ENCODE peak calls at places on chromosomes 13 and 19, in five cellular contexts. One of them, this sample, is unnamed.

GRCh38 chr13:70732611-70733010 is 624.4 kb upstream of the KLHL1 start:
- DNase-seq in right lobe of liver: no peak
- DNase-seq in uterus: no peak
- DNase-seq in gastrocnemius medialis: no peak
- DNase-seq in upper lobe of left lung: no peak
- DNase-seq in this sample: no peak

GRCh38 chr19:55454787-55455243 is 6.6 kb downstream of the ISOC2 start:
- DNase-seq in upper lobe of left lung: no peak
- DNase-seq in right lobe of liver: no peak
- DNase-seq in gastrocnemius medialis: no peak
- DNase-seq in uterus: no peak
- DNase-seq in this sample: no peak

GRCh38 chr19:38319421-38320258 is at the start of gene KCNK6:
- DNase-seq in gastrocnemius medialis: no peak
- DNase-seq in right lobe of liver: peak
- DNase-seq in upper lobe of left lung: peak
- DNase-seq in uterus: peak
- DNase-seq in this sample: no peak

GRCh38 chr19:21851596-21852345 is 15.8 kb upstream of the ZNF43 start:
- DNase-seq in upper lobe of left lung: peak
- DNase-seq in gastrocnemius medialis: peak
- DNase-seq in uterus: peak
- DNase-seq in right lobe of liver: peak
- DNase-seq in this sample: peak

GRCh38 chr13:75411924-75412537 is 69.9 kb downstream of the TBC1D4 start:
- DNase-seq in right lobe of liver: peak
- DNase-seq in gastrocnemius medialis: no peak
- DNase-seq in uterus: no peak
- DNase-seq in upper lobe of left lung: no peak
- DNase-seq in this sample: no peak

GRCh38 chr19:44886141-44886540 is 4.9 kb upstream of the TOMM40 start:
- DNase-seq in upper lobe of left lung: no peak
- DNase-seq in uterus: no peak
- DNase-seq in right lobe of liver: no peak
- DNase-seq in gastrocnemius medialis: no peak
- DNase-seq in this sample: no peak

GRCh38 chr13:100540621-100541020 is 48.0 kb downstream of the GGACT start:
- DNase-seq in right lobe of liver: no peak
- DNase-seq in gastrocnemius medialis: no peak
- DNase-seq in upper lobe of left lung: no peak
- DNase-seq in uterus: no peak
- DNase-seq in this sample: no peak

GRCh38 chr13:107301724-107302374 is 733.9 kb upstream of the ARGLU1 start:
- DNase-seq in gastrocnemius medialis: no peak
- DNase-seq in upper lobe of left lung: no peak
- DNase-seq in uterus: no peak
- DNase-seq in right lobe of liver: no peak
- DNase-seq in this sample: no peak

GRCh38 chr13:63307239-63307638 is 1891.6 kb upstream of the PCDH20 start:
- DNase-seq in upper lobe of left lung: no peak
- DNase-seq in right lobe of liver: no peak
- DNase-seq in uterus: no peak
- DNase-seq in gastrocnemius medialis: no peak
- DNase-seq in this sample: no peak

GRCh38 chr19:7069042-7069903 is at the start of gene ZNF557:
- DNase-seq in gastrocnemius medialis: peak
- DNase-seq in right lobe of liver: peak
- DNase-seq in uterus: peak
- DNase-seq in upper lobe of left lung: peak
- DNase-seq in this sample: peak

GRCh38 chr19:13841339-13842293 is 35.3 kb upstream of the NANOS3 start:
- DNase-seq in gastrocnemius medialis: peak
- DNase-seq in right lobe of liver: peak
- DNase-seq in upper lobe of left lung: peak
- DNase-seq in uterus: no peak
- DNase-seq in this sample: peak

DNA sequence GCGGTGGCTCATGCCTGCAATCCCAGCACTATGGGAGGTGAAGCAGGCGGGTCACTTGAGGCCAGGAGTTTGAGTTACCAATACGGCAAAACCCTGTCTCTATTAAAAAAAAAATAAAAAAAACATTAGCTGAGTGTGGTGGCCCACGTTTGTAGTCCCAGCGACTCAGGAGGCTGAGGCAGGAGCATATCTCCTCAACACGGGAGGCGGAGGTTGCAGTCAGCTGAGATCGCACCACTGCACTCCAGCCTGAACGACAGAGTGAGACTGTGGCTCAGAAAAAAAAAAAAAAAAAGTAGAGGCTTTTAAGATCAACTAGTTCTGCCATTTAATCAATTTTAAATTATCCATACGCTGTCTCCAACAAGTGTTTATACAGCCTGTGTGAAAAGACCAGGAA is 1130.3 kb downstream of the PCDH9 start:
- DNase-seq in uterus: no peak
- DNase-seq in gastrocnemius medialis: no peak
- DNase-seq in right lobe of liver: no peak
- DNase-seq in upper lobe of left lung: no peak
- DNase-seq in this sample: peak
- TF ChIP-seq POLR2A in uterus: no peak
- TF ChIP-seq POLR2A in gastrocnemius medialis: no peak
- TF ChIP-seq POLR2A in right lobe of liver: no peak
- TF ChIP-seq POLR2A in upper lobe of left lung: no peak
- TF ChIP-seq POLR2A in this sample: no peak

GRCh38 chr19:57240311-57241090 is at the start of gene ZNF805:
- DNase-seq in right lobe of liver: peak
- DNase-seq in uterus: peak
- DNase-seq in upper lobe of left lung: peak
- DNase-seq in gastrocnemius medialis: peak
- DNase-seq in this sample: peak
- TF ChIP-seq CTCF in right lobe of liver: no peak
- TF ChIP-seq CTCF in uterus: peak
- TF ChIP-seq CTCF in upper lobe of left lung: no peak
- TF ChIP-seq CTCF in gastrocnemius medialis: no peak
- TF ChIP-seq CTCF in this sample: no peak

DNA sequence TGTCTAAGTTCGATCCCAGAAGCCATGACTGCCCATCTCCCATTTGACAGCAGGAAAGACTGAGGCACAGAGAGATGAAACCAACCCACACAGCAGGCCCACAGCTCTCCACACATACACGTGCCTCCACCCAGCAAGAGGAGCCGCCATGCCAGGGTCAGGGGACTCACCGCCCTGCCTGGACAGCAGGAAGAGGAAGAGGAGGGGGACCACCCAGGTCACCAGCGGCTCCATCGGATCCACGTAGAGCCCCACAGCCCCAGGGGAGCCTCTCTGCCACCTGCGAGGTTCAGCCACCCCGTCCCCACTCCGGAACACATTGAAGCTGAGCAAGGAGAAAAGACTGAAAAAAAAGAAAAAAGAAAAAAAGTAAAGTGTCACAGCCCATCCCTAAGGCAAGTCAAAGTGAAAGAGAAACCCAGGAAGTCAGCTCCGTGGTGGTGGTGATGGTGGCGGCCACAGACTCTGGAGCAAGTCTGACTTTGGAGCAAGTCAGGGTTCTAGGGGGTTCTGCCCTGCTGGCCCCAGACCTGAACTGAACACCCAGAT is at the start of gene IL12RB1:
- DNase-seq in gastrocnemius medialis: no peak
- DNase-seq in upper lobe of left lung: peak
- DNase-seq in uterus: no peak
- DNase-seq in right lobe of liver: no peak
- DNase-seq in this sample: no peak
- TF ChIP-seq POLR2A in gastrocnemius medialis: no peak
- TF ChIP-seq POLR2A in upper lobe of left lung: no peak
- TF ChIP-seq POLR2A in uterus: no peak
- TF ChIP-seq POLR2A in right lobe of liver: no peak
- TF ChIP-seq POLR2A in this sample: no peak

GRCh38 chr13:102322211-102322610 is 79.6 kb downstream of the FGF14 start:
- DNase-seq in right lobe of liver: no peak
- DNase-seq in upper lobe of left lung: no peak
- DNase-seq in uterus: no peak
- DNase-seq in gastrocnemius medialis: no peak
- DNase-seq in this sample: no peak

GRCh38 chr13:102326381-102327118 is 75.3 kb downstream of the FGF14 start:
- DNase-seq in uterus: no peak
- DNase-seq in upper lobe of left lung: no peak
- DNase-seq in gastrocnemius medialis: no peak
- DNase-seq in right lobe of liver: no peak
- DNase-seq in this sample: no peak

GRCh38 chr13:102325321-102325720 is 76.5 kb downstream of the FGF14 start:
- DNase-seq in upper lobe of left lung: no peak
- DNase-seq in uterus: no peak
- DNase-seq in right lobe of liver: no peak
- DNase-seq in gastrocnemius medialis: no peak
- DNase-seq in this sample: no peak

GRCh38 chr13:102323012-102323411 is 78.8 kb downstream of the FGF14 start:
- DNase-seq in upper lobe of left lung: no peak
- DNase-seq in gastrocnemius medialis: no peak
- DNase-seq in uterus: no peak
- DNase-seq in right lobe of liver: no peak
- DNase-seq in this sample: no peak

GRCh38 chr13:102323505-102323904 is 78.3 kb downstream of the FGF14 start:
- DNase-seq in uterus: no peak
- DNase-seq in gastrocnemius medialis: no peak
- DNase-seq in right lobe of liver: no peak
- DNase-seq in upper lobe of left lung: no peak
- DNase-seq in this sample: no peak
- TF ChIP-seq CTCF in uterus: no peak
- TF ChIP-seq CTCF in gastrocnemius medialis: no peak
- TF ChIP-seq CTCF in right lobe of liver: no peak
- TF ChIP-seq CTCF in upper lobe of left lung: no peak
- TF ChIP-seq CTCF in this sample: no peak

GRCh38 chr19:40714519-40715299 is 2.0 kb downstream of the COQ8B start:
- DNase-seq in uterus: peak
- DNase-seq in upper lobe of left lung: peak
- DNase-seq in right lobe of liver: peak
- DNase-seq in gastrocnemius medialis: peak
- DNase-seq in this sample: peak

GRCh38 chr19:40717880-40718773 is 1.2 kb downstream of the ITPKC start:
- DNase-seq in right lobe of liver: no peak
- DNase-seq in uterus: peak
- DNase-seq in gastrocnemius medialis: peak
- DNase-seq in upper lobe of left lung: no peak
- DNase-seq in this sample: peak

GRCh38 chr19:40716031-40716654 is 543 bp downstream of the COQ8B start:
- DNase-seq in uterus: peak
- DNase-seq in gastrocnemius medialis: no peak
- DNase-seq in right lobe of liver: no peak
- DNase-seq in upper lobe of left lung: no peak
- DNase-seq in this sample: peak

GRCh38 chr19:40717325-40717879 is 490 bp downstream of the ITPKC start:
- DNase-seq in right lobe of liver: peak
- DNase-seq in uterus: peak
- DNase-seq in upper lobe of left lung: peak
- DNase-seq in gastrocnemius medialis: peak
- DNase-seq in this sample: peak

DNA sequence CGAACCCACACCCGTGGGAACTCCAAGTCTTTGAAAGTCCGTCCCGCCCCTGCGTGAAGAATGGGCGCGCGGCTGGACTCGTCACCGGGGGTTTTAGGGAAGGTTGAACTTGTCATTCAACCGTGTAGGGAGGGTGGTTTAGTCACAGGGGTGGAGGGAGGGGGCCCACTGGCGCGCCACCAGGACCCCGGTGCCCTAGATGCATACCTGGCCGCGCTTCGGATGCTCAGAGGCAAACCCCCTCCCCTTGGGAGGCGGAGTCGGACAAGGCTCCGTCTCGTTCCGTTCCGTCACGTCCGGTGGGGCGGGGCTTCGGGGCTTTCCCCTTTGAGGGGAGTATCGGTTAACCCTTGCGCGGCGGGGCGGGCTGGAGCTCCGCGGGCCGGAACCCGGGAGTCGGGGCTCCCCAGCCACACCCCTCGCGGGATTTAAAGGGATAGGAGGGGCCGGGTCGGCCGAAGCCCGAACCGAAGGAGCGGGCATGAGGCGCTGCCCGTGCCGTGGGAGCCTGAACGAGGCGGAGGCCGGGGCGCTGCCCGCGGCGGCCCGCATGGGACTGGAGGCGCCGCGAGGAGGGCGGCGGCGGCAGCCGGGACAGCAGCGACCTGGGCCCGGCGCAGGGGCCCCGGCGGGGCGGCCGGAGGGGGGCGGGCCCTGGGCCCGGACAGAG is at the start of the genes COQ8B and ITPKC:
- DNase-seq in gastrocnemius medialis: peak
- DNase-seq in upper lobe of left lung: peak
- DNase-seq in uterus: peak
- DNase-seq in right lobe of liver: peak
- DNase-seq in this sample: peak
- TF ChIP-seq POLR2A in gastrocnemius medialis: peak
- TF ChIP-seq POLR2A in upper lobe of left lung: no peak
- TF ChIP-seq POLR2A in uterus: peak
- TF ChIP-seq POLR2A in right lobe of liver: peak
- TF ChIP-seq POLR2A in this sample: peak